ENCODE peak calls at places on chromosomes 12 and 14, in ten cellular contexts. One of them, this sample, is unnamed.

GRCh38 chr14:105465209-105466031 is 9.2 kb upstream of the CRIP2 start:
- DNase-seq in HFF-Myc: no peak
- DNase-seq in cardiac muscle cell: peak; percentile 77
- DNase-seq in AG09309: no peak
- DNase-seq in fibroblast of pulmonary artery: no peak
- DNase-seq in neural progenitor cell: no peak
- DNase-seq in AG10803: no peak
- DNase-seq in body of pancreas: no peak
- DNase-seq in fibroblast of mammary gland: no peak
- DNase-seq in esophagus muscularis mucosa: no peak
- DNase-seq in this sample: no peak

GRCh38 chr14:34750233-34750632 is 35.8 kb upstream of the CFL2 start:
- DNase-seq in HFF-Myc: no peak
- DNase-seq in cardiac muscle cell: no peak
- DNase-seq in AG09309: no peak
- DNase-seq in fibroblast of pulmonary artery: peak; percentile 7
- DNase-seq in neural progenitor cell: no peak
- DNase-seq in AG10803: no peak
- DNase-seq in body of pancreas: no peak
- DNase-seq in fibroblast of mammary gland: no peak
- DNase-seq in esophagus muscularis mucosa: no peak
- DNase-seq in this sample: no peak

GRCh38 chr12:102425109-102426009 is 55.0 kb downstream of the IGF1 start:
- DNase-seq in HFF-Myc: no peak
- DNase-seq in cardiac muscle cell: no peak
- DNase-seq in AG09309: no peak
- DNase-seq in fibroblast of pulmonary artery: no peak
- DNase-seq in neural progenitor cell: peak; percentile 2
- DNase-seq in AG10803: no peak
- DNase-seq in body of pancreas: no peak
- DNase-seq in fibroblast of mammary gland: no peak
- DNase-seq in esophagus muscularis mucosa: no peak
- DNase-seq in this sample: no peak

GRCh38 chr12:76259071-76259470 is 89.1 kb downstream of the BBS10 start:
- DNase-seq in HFF-Myc: no peak
- DNase-seq in cardiac muscle cell: no peak
- DNase-seq in AG09309: no peak
- DNase-seq in fibroblast of pulmonary artery: peak; percentile 54
- DNase-seq in neural progenitor cell: peak; percentile 56
- DNase-seq in AG10803: peak; percentile 45
- DNase-seq in body of pancreas: no peak
- DNase-seq in fibroblast of mammary gland: peak; percentile 39
- DNase-seq in esophagus muscularis mucosa: no peak
- DNase-seq in this sample: no peak

GRCh38 chr12:124509676-124510300 is 57.6 kb downstream of the NCOR2 start:
- DNase-seq in HFF-Myc: peak; percentile 71
- DNase-seq in cardiac muscle cell: peak; percentile 94
- DNase-seq in AG09309: no peak
- DNase-seq in fibroblast of pulmonary artery: peak; percentile 87
- DNase-seq in neural progenitor cell: peak; percentile 58
- DNase-seq in AG10803: peak; percentile 86
- DNase-seq in body of pancreas: peak; percentile 81
- DNase-seq in fibroblast of mammary gland: peak; percentile 73
- DNase-seq in esophagus muscularis mucosa: peak; percentile 95
- DNase-seq in this sample: peak; percentile 96

GRCh38 chr14:59177229-59177628 is 11.2 kb upstream of the DAAM1 start:
- DNase-seq in HFF-Myc: no peak
- DNase-seq in cardiac muscle cell: no peak
- DNase-seq in AG09309: no peak
- DNase-seq in fibroblast of pulmonary artery: no peak
- DNase-seq in neural progenitor cell: no peak
- DNase-seq in AG10803: no peak
- DNase-seq in body of pancreas: no peak
- DNase-seq in fibroblast of mammary gland: no peak
- DNase-seq in esophagus muscularis mucosa: no peak
- DNase-seq in this sample: no peak

GRCh38 chr12:92334552-92334951 is 188.9 kb upstream of the BTG1 start:
- DNase-seq in HFF-Myc: no peak
- DNase-seq in cardiac muscle cell: no peak
- DNase-seq in AG09309: no peak
- DNase-seq in fibroblast of pulmonary artery: no peak
- DNase-seq in neural progenitor cell: no peak
- DNase-seq in AG10803: no peak
- DNase-seq in body of pancreas: no peak
- DNase-seq in fibroblast of mammary gland: no peak
- DNase-seq in esophagus muscularis mucosa: no peak
- DNase-seq in this sample: no peak

GRCh38 chr12:105696-106095 is 39.1 kb downstream of the IQSEC3 start:
- DNase-seq in HFF-Myc: no peak
- DNase-seq in cardiac muscle cell: no peak
- DNase-seq in AG09309: no peak
- DNase-seq in fibroblast of pulmonary artery: no peak
- DNase-seq in neural progenitor cell: no peak
- DNase-seq in AG10803: no peak
- DNase-seq in body of pancreas: no peak
- DNase-seq in fibroblast of mammary gland: no peak
- DNase-seq in esophagus muscularis mucosa: no peak
- DNase-seq in this sample: no peak

GRCh38 chr14:105123981-105124836 is 44.4 kb downstream of the JAG2 start:
- DNase-seq in HFF-Myc: no peak
- DNase-seq in cardiac muscle cell: no peak
- DNase-seq in AG09309: no peak
- DNase-seq in fibroblast of pulmonary artery: no peak
- DNase-seq in neural progenitor cell: no peak
- DNase-seq in AG10803: no peak
- DNase-seq in body of pancreas: no peak
- DNase-seq in fibroblast of mammary gland: no peak
- DNase-seq in esophagus muscularis mucosa: no peak
- DNase-seq in this sample: peak; percentile 42

GRCh38 chr12:100827901-100828520 is 33.4 kb downstream of the ANO4 start:
- DNase-seq in HFF-Myc: no peak
- DNase-seq in cardiac muscle cell: peak; percentile 60
- DNase-seq in AG09309: peak; percentile 14
- DNase-seq in fibroblast of pulmonary artery: peak; percentile 72
- DNase-seq in neural progenitor cell: peak; percentile 65
- DNase-seq in AG10803: peak; percentile 50
- DNase-seq in body of pancreas: peak; percentile 12
- DNase-seq in fibroblast of mammary gland: peak; percentile 60
- DNase-seq in esophagus muscularis mucosa: no peak
- DNase-seq in this sample: peak; percentile 39

GRCh38 chr12:56243731-56244181 is 13.9 kb downstream of the SLC39A5 start:
- DNase-seq in HFF-Myc: no peak
- DNase-seq in cardiac muscle cell: peak; percentile 43
- DNase-seq in AG09309: no peak
- DNase-seq in fibroblast of pulmonary artery: no peak
- DNase-seq in neural progenitor cell: no peak
- DNase-seq in AG10803: no peak
- DNase-seq in body of pancreas: peak; percentile 86
- DNase-seq in fibroblast of mammary gland: no peak
- DNase-seq in esophagus muscularis mucosa: no peak
- DNase-seq in this sample: no peak

GRCh38 chr14:93045965-93046695 is 69.6 kb downstream of the ITPK1 start:
- DNase-seq in HFF-Myc: no peak
- DNase-seq in cardiac muscle cell: peak; percentile 69
- DNase-seq in AG09309: peak; percentile 55
- DNase-seq in fibroblast of pulmonary artery: peak; percentile 42
- DNase-seq in neural progenitor cell: no peak
- DNase-seq in AG10803: peak; percentile 74
- DNase-seq in body of pancreas: no peak
- DNase-seq in fibroblast of mammary gland: peak; percentile 71
- DNase-seq in esophagus muscularis mucosa: no peak
- DNase-seq in this sample: peak; percentile 91

DNA sequence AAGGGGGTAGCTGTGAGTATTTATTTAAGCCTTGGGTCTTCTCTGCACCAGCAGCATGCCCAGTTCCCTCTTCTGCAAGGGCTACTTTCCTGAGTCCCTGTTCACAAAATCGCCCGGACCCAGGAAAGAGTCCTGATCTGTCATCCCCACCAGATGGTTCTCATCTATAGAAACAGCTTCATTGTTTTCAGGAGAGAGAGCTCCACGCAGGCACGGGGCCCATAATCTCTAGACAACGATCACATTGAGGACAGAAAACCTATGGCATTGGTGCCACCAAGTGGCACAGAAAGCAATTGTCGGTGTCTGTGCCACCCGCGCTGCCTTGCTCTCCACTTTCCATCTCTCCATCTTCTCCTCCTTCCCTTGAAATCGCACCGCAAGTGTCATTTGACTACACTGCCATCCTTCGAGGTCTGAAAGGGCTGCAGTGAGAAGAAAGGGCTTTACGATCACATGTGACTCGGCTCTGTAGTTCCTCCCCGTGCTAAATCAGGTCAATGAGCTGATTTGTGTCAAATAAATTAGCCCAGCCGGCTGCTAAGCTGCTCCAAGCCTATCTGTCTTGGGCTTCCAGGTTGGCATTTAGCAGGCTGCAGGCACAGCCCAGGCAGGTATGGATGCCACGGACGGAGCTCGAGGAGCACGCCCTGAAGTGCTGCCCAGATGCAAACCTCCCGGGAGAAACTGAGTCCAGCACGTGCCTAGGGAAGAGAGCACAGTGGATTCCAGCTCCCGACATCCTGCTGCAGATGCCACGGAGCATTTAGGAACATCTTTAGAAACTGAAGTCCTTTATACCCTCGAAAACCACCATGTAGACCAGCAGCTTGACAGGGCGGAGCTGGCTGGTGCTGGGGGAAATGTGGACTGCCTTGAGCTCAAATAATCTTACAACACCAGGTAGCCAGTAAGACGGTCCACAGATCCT is 28.8 kb downstream of the SPRING1 start:
- DNase-seq in HFF-Myc: peak; percentile 36
- DNase-seq in cardiac muscle cell: no peak
- DNase-seq in AG09309: peak; percentile 20
- DNase-seq in fibroblast of pulmonary artery: peak; percentile 70
- DNase-seq in neural progenitor cell: peak; percentile 76
- DNase-seq in AG10803: peak; percentile 65
- DNase-seq in body of pancreas: peak; percentile 72
- DNase-seq in fibroblast of mammary gland: peak; percentile 56
- DNase-seq in esophagus muscularis mucosa: no peak
- DNase-seq in this sample: peak; percentile 31
- H3K4me3 ChIP-seq in HFF-Myc: no peak overlapping the region
- H3K4me3 ChIP-seq in cardiac muscle cell: no peak overlapping the region
- H3K4me3 ChIP-seq in AG09309: no peak overlapping the region
- H3K4me3 ChIP-seq in fibroblast of pulmonary artery: no peak overlapping the region
- H3K4me3 ChIP-seq in neural progenitor cell: peak overlapping the region; percentile 8
- H3K4me3 ChIP-seq in AG10803: peak overlapping the region; percentile 17
- H3K4me3 ChIP-seq in body of pancreas: no peak overlapping the region
- H3K4me3 ChIP-seq in fibroblast of mammary gland: no peak overlapping the region
- H3K4me3 ChIP-seq in esophagus muscularis mucosa: no peak overlapping the region
- H3K4me3 ChIP-seq in this sample: no peak overlapping the region

DNA sequence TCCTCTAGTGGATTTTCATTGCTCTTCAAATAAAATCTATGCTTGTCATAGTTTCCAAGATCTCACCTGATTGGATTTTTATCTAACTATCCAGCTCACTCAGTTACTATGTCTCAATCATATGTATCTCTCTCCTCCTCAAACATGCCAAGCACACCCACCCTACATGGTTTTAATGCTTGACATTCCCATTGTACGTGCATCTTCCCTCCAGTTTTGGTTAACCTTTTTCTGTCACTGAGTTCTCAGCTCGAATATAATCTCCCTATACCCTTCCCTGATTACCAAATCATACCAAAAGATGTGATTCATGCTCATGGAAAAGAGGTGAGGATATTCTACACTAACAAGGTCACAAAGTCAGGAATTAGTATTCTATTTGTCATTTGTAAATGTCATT is 12.0 kb upstream of the PTPRQ start:
- DNase-seq in HFF-Myc: no peak
- DNase-seq in cardiac muscle cell: no peak
- DNase-seq in AG09309: no peak
- DNase-seq in fibroblast of pulmonary artery: no peak
- DNase-seq in neural progenitor cell: no peak
- DNase-seq in AG10803: no peak
- DNase-seq in body of pancreas: no peak
- DNase-seq in fibroblast of mammary gland: no peak
- DNase-seq in esophagus muscularis mucosa: no peak
- DNase-seq in this sample: no peak
- TF ChIP-seq CTCF in HFF-Myc: no peak
- TF ChIP-seq CTCF in cardiac muscle cell: no peak
- TF ChIP-seq CTCF in AG09309: no peak
- TF ChIP-seq CTCF in fibroblast of pulmonary artery: no peak
- TF ChIP-seq CTCF in neural progenitor cell: no peak
- TF ChIP-seq CTCF in AG10803: no peak
- TF ChIP-seq CTCF in body of pancreas: no peak
- TF ChIP-seq CTCF in fibroblast of mammary gland: no peak
- TF ChIP-seq CTCF in esophagus muscularis mucosa: no peak
- TF ChIP-seq CTCF in this sample: no peak

DNA sequence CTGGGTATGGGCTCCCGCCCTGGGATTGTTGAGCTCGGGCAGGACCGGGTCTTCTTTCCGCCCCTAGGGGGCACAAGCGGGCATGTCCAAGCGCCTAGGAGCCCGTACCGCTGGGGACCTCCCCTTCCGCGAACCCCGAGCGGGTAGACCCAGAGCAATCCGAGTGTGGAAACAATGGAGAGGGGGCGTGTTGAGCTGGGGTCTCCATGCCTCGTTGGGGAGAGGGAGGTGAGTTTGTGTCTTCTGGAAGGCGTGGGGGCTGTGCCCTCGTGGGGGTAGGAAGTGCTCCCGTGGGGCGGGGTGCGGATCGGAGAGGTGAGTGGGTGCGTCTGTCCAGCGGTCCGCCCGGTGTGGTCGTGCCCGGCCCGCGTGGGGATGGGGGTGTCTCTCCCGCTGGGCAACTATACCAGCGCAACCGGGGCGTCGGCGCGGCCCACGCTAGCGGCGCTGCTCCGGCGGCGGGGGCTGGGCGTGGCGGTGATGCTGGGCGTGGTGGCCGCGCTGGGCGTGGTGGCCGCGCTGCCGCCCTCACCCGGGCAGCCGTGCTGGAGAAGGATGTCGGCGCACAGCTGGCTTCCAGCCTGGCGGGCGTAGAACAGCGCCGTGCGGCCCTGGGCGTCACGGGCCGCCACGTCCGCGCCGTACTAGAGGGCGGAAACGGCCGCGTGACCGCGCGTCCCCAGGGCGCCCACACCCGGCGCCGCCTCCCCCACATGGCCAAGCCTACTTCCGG is 12.2 kb downstream of the AGAP2 start:
- DNase-seq in HFF-Myc: peak; percentile 56
- DNase-seq in cardiac muscle cell: peak; percentile 69
- DNase-seq in AG09309: peak; percentile 44
- DNase-seq in fibroblast of pulmonary artery: peak; percentile 80
- DNase-seq in neural progenitor cell: peak; percentile 93
- DNase-seq in AG10803: peak; percentile 86
- DNase-seq in body of pancreas: peak; percentile 87
- DNase-seq in fibroblast of mammary gland: peak; percentile 80
- DNase-seq in esophagus muscularis mucosa: no peak
- DNase-seq in this sample: peak; percentile 87
- H3K4me3 ChIP-seq in HFF-Myc: peak overlapping the region; percentile 76
- H3K4me3 ChIP-seq in cardiac muscle cell: peak overlapping the region; percentile 20
- H3K4me3 ChIP-seq in AG09309: peak overlapping the region; percentile 97
- H3K4me3 ChIP-seq in fibroblast of pulmonary artery: peak overlapping the region; percentile 83
- H3K4me3 ChIP-seq in neural progenitor cell: peak overlapping the region; percentile 77
- H3K4me3 ChIP-seq in AG10803: peak overlapping the region; percentile 98
- H3K4me3 ChIP-seq in body of pancreas: peak overlapping the region; percentile 52
- H3K4me3 ChIP-seq in fibroblast of mammary gland: peak overlapping the region; percentile 89
- H3K4me3 ChIP-seq in esophagus muscularis mucosa: peak overlapping the region; percentile 60
- H3K4me3 ChIP-seq in this sample: peak overlapping the region; percentile 86

GRCh38 chr14:49754570-49755097 is 13.3 kb upstream of the KLHDC2 start:
- DNase-seq in HFF-Myc: no peak
- DNase-seq in cardiac muscle cell: no peak
- DNase-seq in AG09309: no peak
- DNase-seq in fibroblast of pulmonary artery: no peak
- DNase-seq in neural progenitor cell: no peak
- DNase-seq in AG10803: no peak
- DNase-seq in body of pancreas: no peak
- DNase-seq in fibroblast of mammary gland: no peak
- DNase-seq in esophagus muscularis mucosa: no peak
- DNase-seq in this sample: peak; percentile 22

GRCh38 chr14:49755378-49755777 is 12.6 kb upstream of the KLHDC2 start:
- DNase-seq in HFF-Myc: no peak
- DNase-seq in cardiac muscle cell: no peak
- DNase-seq in AG09309: no peak
- DNase-seq in fibroblast of pulmonary artery: no peak
- DNase-seq in neural progenitor cell: no peak
- DNase-seq in AG10803: no peak
- DNase-seq in body of pancreas: no peak
- DNase-seq in fibroblast of mammary gland: no peak
- DNase-seq in esophagus muscularis mucosa: no peak
- DNase-seq in this sample: no peak
- TF ChIP-seq CTCF in HFF-Myc: no peak
- TF ChIP-seq CTCF in cardiac muscle cell: no peak
- TF ChIP-seq CTCF in AG09309: no peak
- TF ChIP-seq CTCF in fibroblast of pulmonary artery: no peak
- TF ChIP-seq CTCF in neural progenitor cell: no peak
- TF ChIP-seq CTCF in AG10803: no peak
- TF ChIP-seq CTCF in body of pancreas: no peak
- TF ChIP-seq CTCF in fibroblast of mammary gland: no peak
- TF ChIP-seq CTCF in esophagus muscularis mucosa: no peak
- TF ChIP-seq CTCF in this sample: no peak